ENCODE peak calls at places on chromosomes 4 and X, in eight cellular contexts. P, I, A, K, F, H, N and C are unnamed samples.

GRCh38 chr4:77376788-77377460 is 219.9 kb downstream of the CCNG2 start:
- DNase-seq in H (no peak), P (peak), K (no peak), N (no peak), F (no peak), I (no peak), A (no peak), C (no peak)

GRCh38 chrX:68196939-68197791 is 236.1 kb downstream of the OPHN1 start:
- DNase-seq in I (peak), K (peak), P (peak), F (peak), A (no peak), N (no peak), H (peak), C (peak)

GRCh38 chrX:17007134-17007768 is 60.8 kb downstream of the REPS2 start:
- DNase-seq in A (no peak), H (peak), K (peak), I (no peak), N (no peak), F (no peak), P (peak), C (peak)

GRCh38 chr4:139219450-139220055 is 42.5 kb upstream of the ELF2 start:
- DNase-seq in K (no peak), I (no peak), F (no peak), H (no peak), A (no peak), N (no peak), P (no peak), C (no peak)

GRCh38 chrX:30910124-30910860 is 21.2 kb upstream of the TAB3 start:
- DNase-seq in A (no peak), F (no peak), I (no peak), N (no peak), P (no peak), H (no peak), K (peak), C (no peak)

GRCh38 chrX:88425739-88426138 is 321.3 kb upstream of the CPXCR1 start:
- DNase-seq in H (no peak), A (no peak), I (no peak), N (no peak), P (no peak), K (no peak), F (no peak), C (no peak)

GRCh38 chr4:48341776-48342558 is 638 bp downstream of the SLAIN2 start:
- DNase-seq in H (peak), A (peak), F (peak), I (peak), N (peak), P (peak), K (peak), C (peak)

GRCh38 chr4:184504385-184504784 is 30.0 kb upstream of the IRF2 start:
- DNase-seq in H (no peak), F (no peak), I (no peak), K (no peak), N (no peak), A (no peak), P (no peak), C (no peak)

GRCh38 chrX:152632445-152633097 is 5.1 kb upstream of the GABRQ start:
- DNase-seq in F (no peak), H (peak), N (peak), A (no peak), K (peak), P (peak), I (peak), C (no peak)

GRCh38 chr4:90425893-90426292 is 298.7 kb downstream of the CCSER1 start:
- DNase-seq in K (no peak), H (no peak), P (no peak), F (no peak), N (no peak), I (no peak), A (no peak), C (no peak)

GRCh38 chrX:44344194-44344593 is 722 bp upstream of the EFHC2 start:
- DNase-seq in F (peak), P (no peak), N (peak), A (peak), I (no peak), H (peak), K (no peak), C (no peak)

GRCh38 chr4:86264269-86264668 is 95.6 kb downstream of the MAPK10 start:
- DNase-seq in I (no peak), F (no peak), K (no peak), A (no peak), P (no peak), N (no peak), H (no peak), C (no peak)

GRCh38 chr4:81207793-81208192 is 7.2 kb downstream of the PRKG2 start:
- DNase-seq in A (no peak), F (no peak), P (no peak), I (no peak), N (no peak), K (peak), H (no peak), C (no peak)

GRCh38 chr4:8050555-8051206 is 107.9 kb downstream of the ABLIM2 start:
- DNase-seq in H (peak), K (peak), I (peak), F (no peak), A (no peak), P (no peak), N (no peak), C (peak)

GRCh38 chr4:74167585-74167984 is 9.7 kb downstream of the MTHFD2L start:
- DNase-seq in F (no peak), N (no peak), I (no peak), A (no peak), K (no peak), H (no peak), P (no peak), C (no peak)

GRCh38 chr4:138005486-138005885 is 236.7 kb downstream of the SLC7A11 start:
- DNase-seq in N (no peak), H (no peak), P (no peak), A (no peak), F (no peak), I (no peak), K (no peak), C (no peak)

GRCh38 chr4:140326395-140326993 is 47.0 kb upstream of the SCOC start:
- DNase-seq in P (no peak), K (peak), H (peak), I (no peak), A (no peak), F (no peak), N (no peak), C (peak)

GRCh38 chr4:98626350-98626749 is 32.1 kb downstream of the TSPAN5 start:
- DNase-seq in A (no peak), N (no peak), P (no peak), I (no peak), K (peak), H (no peak), F (no peak), C (no peak)

GRCh38 chrX:131988236-131988635 is 34.9 kb upstream of the STK26 start:
- DNase-seq in P (no peak), I (no peak), K (no peak), A (no peak), H (no peak), N (no peak), F (no peak), C (no peak)

GRCh38 chrX:47148946-47149345 is 3.9 kb downstream of the RBM10 start:
- DNase-seq in F (no peak), H (no peak), N (no peak), P (no peak), I (no peak), K (peak), A (no peak), C (no peak)

GRCh38 chrX:154548028-154548316 is 552 bp downstream of the IKBKG start:
- DNase-seq in F (no peak), N (no peak), P (no peak), K (peak), I (no peak), A (no peak), H (no peak), C (no peak)

GRCh38 chr4:108120789-108121188 is 47.9 kb downstream of the LEF1 start:
- DNase-seq in A (no peak), K (no peak), I (no peak), H (no peak), P (no peak), F (no peak), N (no peak), C (no peak)

GRCh38 chr4:69858683-69859082 is 1.3 kb downstream of the SULT1E1 start:
- DNase-seq in K (peak), P (no peak), I (no peak), H (no peak), A (no peak), F (no peak), N (no peak), C (no peak)

GRCh38 chr4:184168406-184169019 is 49.2 kb downstream of the ENPP6 start:
- DNase-seq in N (peak), A (peak), K (peak), H (peak), I (peak), F (peak), P (peak), C (peak)

GRCh38 chrX:147899715-147900114 is 12.0 kb upstream of the FMR1 start:
- DNase-seq in K (no peak), H (no peak), I (no peak), F (no peak), A (no peak), N (no peak), P (no peak), C (no peak)

GRCh38 chrX:17160971-17161370 is 214.0 kb upstream of the NHS start:
- DNase-seq in H (no peak), F (no peak), K (no peak), P (no peak), A (no peak), I (no peak), N (no peak), C (no peak)